ENCODE peak calls at places on chromosomes 4 and X, in nine cellular contexts. U is K562, X is HCT116, W is esophagus muscularis mucosa, F is sigmoid colon, J is stomach, V is adrenal gland, S is GM12878, M is testis. D is an unnamed sample. For H3K4me1, the result is how much of the 10 kb centered on the place peaks cover.

GRCh38 chr4:149199594-149199993 is 616.0 kb downstream of the IQCM start:
- DNase-seq in U (no peak), X (no peak), W (no peak), F (no peak), J (no peak), V (no peak), S (no peak), M (no peak), D (no peak)

GRCh38 chr4:41418444-41418843 is 119.5 kb upstream of the LIMCH1 start:
- DNase-seq in U (no peak), X (no peak), W (no peak), F (peak), J (no peak), V (peak), S (no peak), M (peak), D (peak)

GRCh38 chrX:65997978-65998717 is 41.7 kb downstream of the VSIG4 start:
- DNase-seq in U (peak), X (no peak), W (no peak), F (no peak), J (no peak), V (no peak), S (no peak), M (no peak), D (peak)

GRCh38 chrX:133007458-133007857 is 49.0 kb upstream of the HS6ST2 start:
- DNase-seq in U (no peak), X (no peak), W (no peak), F (no peak), J (no peak), V (no peak), S (no peak), M (no peak), D (no peak)

GRCh38 chr4:15882675-15883086 is 55.9 kb downstream of the FGFBP1 start:
- DNase-seq in U (peak), X (peak), W (no peak), F (peak), J (peak), V (peak), S (peak), M (peak), D (peak)

GRCh38 chr4:101197350-101197749 is 150.0 kb downstream of the PPP3CA start:
- DNase-seq in U (no peak), X (no peak), W (no peak), F (no peak), J (no peak), V (no peak), S (no peak), M (no peak), D (no peak)

GRCh38 chr4:107862658-107863057 is 37.9 kb downstream of the SGMS2 start:
- DNase-seq in U (no peak), X (peak), W (no peak), F (no peak), J (peak), V (no peak), S (no peak), M (no peak), D (peak)

GRCh38 chrX:43218198-43218597 is 437.9 kb upstream of the MAOA start:
- DNase-seq in U (no peak), X (no peak), W (no peak), F (no peak), J (no peak), V (no peak), S (no peak), M (no peak), D (no peak)

GRCh38 chr4:15711762-15712161 is 8.9 kb downstream of the BST1 start:
- DNase-seq in U (no peak), X (no peak), W (no peak), F (no peak), J (no peak), V (no peak), S (no peak), M (no peak), D (no peak)

GRCh38 chrX:153727108-153727931 is 2.7 kb downstream of the ABCD1 start:
- DNase-seq in U (no peak), X (no peak), W (no peak), F (peak), J (peak), V (peak), S (no peak), M (peak), D (peak)

GRCh38 chr4:162038112-162038511 is 125.7 kb downstream of the FSTL5 start:
- DNase-seq in U (no peak), X (no peak), W (no peak), F (no peak), J (no peak), V (no peak), S (no peak), M (no peak), D (no peak)

GRCh38 chr4:78624048-78624447 is 72.5 kb downstream of the ANXA3 start:
- DNase-seq in U (no peak), X (no peak), W (no peak), F (no peak), J (no peak), V (no peak), S (no peak), M (no peak), D (no peak)

GRCh38 chrX:108484251-108484650 is 44.6 kb downstream of the COL4A5 start:
- DNase-seq in U (no peak), X (no peak), W (no peak), F (no peak), J (no peak), V (no peak), S (no peak), M (no peak), D (no peak)

GRCh38 chr4:172927096-172927495 is 241.5 kb upstream of the GALNT7 start:
- DNase-seq in U (no peak), X (no peak), W (no peak), F (no peak), J (peak), V (no peak), S (no peak), M (no peak), D (no peak)

GRCh38 chr4:181677621-181678020 is 565.6 kb upstream of the TENM3 start:
- DNase-seq in U (no peak), X (no peak), W (no peak), F (no peak), J (no peak), V (no peak), S (no peak), M (no peak), D (no peak)

GRCh38 chr4:130486841-130487240 is 1390.9 kb downstream of the C4orf33 start:
- DNase-seq in U (no peak), X (no peak), W (no peak), F (no peak), J (no peak), V (no peak), S (no peak), M (no peak), D (no peak)

GRCh38 chrX:45735571-45735970 is 534.9 kb upstream of the DIPK2B start:
- DNase-seq in U (no peak), X (no peak), W (no peak), F (no peak), J (no peak), V (no peak), S (no peak), M (no peak), D (no peak)

GRCh38 chr4:13539721-13540445 is 4.4 kb downstream of the NKX3-2 start:
- DNase-seq in U (no peak), X (no peak), W (peak), F (peak), J (no peak), V (no peak), S (no peak), M (no peak), D (no peak)

GRCh38 chr4:153592090-153592489 is 92.0 kb upstream of the TLR2 start:
- DNase-seq in U (no peak), X (no peak), W (no peak), F (no peak), J (no peak), V (no peak), S (no peak), M (no peak), D (no peak)

GRCh38 chr4:152729466-152729865 is 49.7 kb upstream of the TMEM154 start:
- DNase-seq in U (no peak), X (no peak), W (no peak), F (no peak), J (no peak), V (no peak), S (no peak), M (no peak), D (no peak)

GRCh38 chrX:6386837-6387236 is 148.1 kb downstream of the VCX3A start:
- DNase-seq in U (no peak), X (no peak), W (no peak), F (no peak), J (no peak), V (no peak), S (no peak), M (no peak), D (no peak)

GRCh38 chr4:172666711-172667368 is 501.8 kb upstream of the GALNT7 start:
- DNase-seq in U (no peak), X (no peak), W (no peak), F (no peak), J (no peak), V (no peak), S (no peak), M (no peak), D (no peak)

GRCh38 chr4:128981377-128981776 is 112.0 kb downstream of the SCLT1 start:
- DNase-seq in U (no peak), X (no peak), W (no peak), F (no peak), J (no peak), V (no peak), S (no peak), M (no peak), D (no peak)

GRCh38 chrX:112832481-112833095 is 8.0 kb downstream of the AMOT start:
- DNase-seq in U (no peak), X (peak), W (no peak), F (no peak), J (peak), V (peak), S (no peak), M (no peak), D (peak)

GRCh38 chr4:51835854-51836253 is 7.1 kb upstream of the DCUN1D4 start:
- DNase-seq in U (no peak), X (no peak), W (no peak), F (no peak), J (no peak), V (no peak), S (no peak), M (no peak), D (no peak)

GRCh38 chr4:175470141-175470540 is 341.9 kb downstream of the GPM6A start:
- DNase-seq in U (no peak), X (no peak), W (no peak), F (no peak), J (no peak), V (no peak), S (no peak), M (no peak), D (no peak)

GRCh38 chrX:9461087-9461486 is 3.8 kb upstream of the TBL1X start:
- DNase-seq in U (no peak), X (no peak), W (no peak), F (no peak), J (no peak), V (no peak), S (no peak), M (no peak), D (no peak)

GRCh38 chrX:105323951-105324350 is 103.5 kb upstream of the TEX13A start:
- DNase-seq in U (no peak), X (no peak), W (no peak), F (no peak), J (no peak), V (no peak), S (no peak), M (no peak), D (no peak)

GRCh38 chrX:43958529-43958928 is 14.7 kb downstream of the NDP start:
- DNase-seq in U (peak), X (peak), W (no peak), F (no peak), J (no peak), V (peak), S (peak), M (peak), D (peak)

GRCh38 chr4:100421356-100421978 is 96.4 kb downstream of the EMCN start:
- DNase-seq in U (no peak), X (peak), W (no peak), F (no peak), J (no peak), V (no peak), S (no peak), M (no peak), D (no peak)

GRCh38 chrX:116961872-116962582 is 499.3 kb upstream of the CT83 start:
- DNase-seq in U (no peak), X (no peak), W (no peak), F (no peak), J (no peak), V (no peak), S (no peak), M (no peak), D (no peak)

GRCh38 chr4:10102193-10102980 is 14.2 kb downstream of the WDR1 start:
- DNase-seq in U (no peak), X (no peak), W (no peak), F (no peak), J (no peak), V (no peak), S (no peak), M (no peak), D (no peak)

GRCh38 chr4:10101559-10102192 is 14.9 kb downstream of the WDR1 start:
- DNase-seq in U (no peak), X (no peak), W (no peak), F (peak), J (no peak), V (no peak), S (no peak), M (no peak), D (no peak)

GRCh38 chr4:10099521-10100325 is 16.9 kb downstream of the WDR1 start:
- DNase-seq in U (no peak), X (no peak), W (no peak), F (no peak), J (no peak), V (no peak), S (no peak), M (no peak), D (no peak)

GRCh38 chr4:10098770-10099139 is 17.8 kb downstream of the WDR1 start:
- DNase-seq in U (no peak), X (peak), W (no peak), F (no peak), J (no peak), V (peak), S (no peak), M (no peak), D (no peak)

DNA sequence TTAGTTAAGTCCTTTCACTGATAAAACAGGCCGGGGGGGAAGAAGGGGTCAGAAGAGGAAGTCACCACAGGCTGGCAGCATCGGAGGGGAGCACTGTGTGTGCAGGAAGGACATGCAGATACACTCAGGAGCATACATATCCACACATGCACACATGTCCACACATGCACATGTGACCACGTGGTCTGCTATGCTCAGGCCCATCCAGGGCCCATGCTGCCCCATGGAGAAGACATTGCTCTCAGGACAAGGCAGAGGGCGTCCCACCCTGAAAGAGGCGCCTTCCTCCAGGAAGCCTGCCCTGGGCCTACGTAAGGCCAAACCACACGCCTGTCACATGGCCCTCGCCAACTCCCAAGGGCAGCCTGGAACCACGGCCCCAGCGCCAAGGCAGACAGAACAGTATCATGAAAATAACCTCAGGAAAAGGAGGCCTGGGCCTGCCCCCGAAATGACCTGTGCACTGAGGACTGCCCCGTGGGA is 15.8 kb downstream of the WDR1 start:
- DNase-seq in U (no peak), X (no peak), W (no peak), F (peak), J (no peak), V (peak), S (no peak), M (no peak), D (peak)
- H3K4me1 ChIP-seq in U (under half), X (half or more), W (half or more), F (half or more), J (under half), V (under half), S (under half), M (under half), D (under half)

DNA sequence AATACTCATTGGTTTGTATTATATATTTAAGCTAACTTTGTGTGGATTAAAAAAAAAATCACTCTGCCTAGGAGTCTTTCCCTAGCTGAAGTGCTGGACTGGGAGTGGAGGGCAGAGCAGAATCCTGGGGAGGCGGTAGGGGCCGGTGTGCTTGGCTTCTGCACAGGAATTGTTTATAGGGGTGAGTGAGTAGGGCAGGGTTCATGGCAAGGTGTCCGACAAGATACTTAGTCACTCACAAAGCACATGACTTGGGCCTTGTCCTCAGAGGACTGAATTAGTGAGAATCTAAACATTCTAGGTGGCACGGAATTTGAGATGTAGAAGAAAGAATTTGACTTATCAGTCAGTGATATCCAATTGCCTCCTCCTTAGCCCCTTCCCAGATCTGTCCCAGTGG is 32.2 kb downstream of the FNIP2 start:
- DNase-seq in U (no peak), X (no peak), W (no peak), F (no peak), J (no peak), V (peak), S (no peak), M (no peak), D (no peak)
- TF ChIP-seq POLR2A in U (no peak), X (no peak), W (no peak), F (no peak), J (no peak), V (no peak), S (no peak), M (no peak), D (no peak)

GRCh38 chr4:52838729-52839722 is 23.1 kb upstream of the RASL11B start:
- DNase-seq in U (no peak), X (no peak), W (no peak), F (no peak), J (no peak), V (no peak), S (no peak), M (peak), D (no peak)

GRCh38 chr4:52837716-52838558 is 24.2 kb upstream of the RASL11B start:
- DNase-seq in U (no peak), X (no peak), W (no peak), F (no peak), J (no peak), V (no peak), S (no peak), M (no peak), D (peak)

GRCh38 chr4:52833941-52834525 is 28.1 kb upstream of the RASL11B start:
- DNase-seq in U (no peak), X (no peak), W (no peak), F (no peak), J (no peak), V (no peak), S (no peak), M (no peak), D (no peak)

GRCh38 chr4:52836120-52836519 is 26.0 kb upstream of the RASL11B start:
- DNase-seq in U (no peak), X (no peak), W (no peak), F (no peak), J (no peak), V (no peak), S (no peak), M (no peak), D (no peak)

DNA sequence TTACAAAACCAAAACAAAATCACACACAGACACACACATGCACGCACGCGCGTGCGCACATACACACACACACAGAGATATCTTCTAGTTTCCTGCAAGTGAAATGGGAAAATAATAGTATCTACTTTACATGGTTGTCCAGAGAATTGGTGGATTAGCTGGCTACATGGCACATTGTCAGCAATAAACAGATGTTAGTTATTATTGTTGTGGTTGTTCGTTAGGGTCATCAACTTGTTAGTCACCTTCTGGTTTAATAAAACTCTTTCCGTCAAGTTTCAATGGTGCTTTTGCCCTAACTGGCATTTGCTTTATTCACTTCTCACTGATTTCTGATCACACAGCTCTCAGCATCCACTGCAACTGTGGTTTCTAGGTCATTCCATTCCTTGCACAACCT is 25.5 kb upstream of the RASL11B start:
- DNase-seq in U (no peak), X (no peak), W (no peak), F (no peak), J (no peak), V (no peak), S (no peak), M (no peak), D (no peak)
- H3K4me1 ChIP-seq in U (under half), X (under half), W (under half), F (under half), J (under half), V (under half), S (under half), M (under half), D (under half)

DNA sequence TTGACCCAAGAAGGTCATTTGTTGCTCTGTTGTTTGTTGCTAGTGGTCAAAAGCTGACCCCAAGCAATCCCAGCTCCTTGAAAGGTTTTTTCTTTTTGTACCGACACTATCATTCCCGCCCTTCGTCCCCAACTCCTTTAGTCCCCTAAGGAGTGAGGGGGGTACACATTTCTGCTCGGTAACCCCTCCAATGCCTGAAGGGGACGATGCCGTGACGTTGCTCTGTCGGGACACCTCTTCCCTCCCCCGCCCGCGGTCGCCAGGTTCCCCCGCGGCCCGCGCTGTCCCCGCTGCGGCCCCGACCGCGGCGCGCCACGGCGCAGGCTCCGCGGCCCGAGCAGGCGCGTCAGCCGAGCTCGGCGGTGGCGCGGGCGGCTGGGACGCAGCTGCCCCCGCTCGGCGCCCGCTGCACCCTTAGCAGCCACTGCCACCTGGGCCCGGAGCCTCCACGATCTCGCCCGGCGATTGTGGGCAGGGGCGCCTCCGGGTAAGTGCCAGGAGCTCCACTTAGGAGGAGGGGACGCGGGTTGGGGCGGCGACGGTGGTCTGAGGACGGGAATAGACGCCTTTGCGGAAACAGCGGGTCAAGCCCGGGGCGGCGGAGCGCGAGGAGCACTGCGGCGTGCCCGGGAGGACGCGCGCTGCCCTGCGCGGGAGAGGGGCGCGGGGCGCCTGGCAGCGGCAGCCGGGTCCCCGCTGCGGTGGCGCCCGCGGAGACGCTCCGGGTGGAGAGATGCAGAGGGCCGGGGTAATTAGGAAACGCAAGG is at the start of gene GLRB:
- DNase-seq in U (no peak), X (no peak), W (no peak), F (peak), J (no peak), V (peak), S (no peak), M (peak), D (peak)
- TF ChIP-seq POLR2A in U (no peak), X (no peak), W (no peak), F (no peak), J (no peak), V (peak), S (no peak), M (no peak), D (peak)

GRCh38 chr4:89324671-89325070 is 17.1 kb upstream of the GPRIN3 start:
- DNase-seq in U (no peak), X (no peak), W (no peak), F (no peak), J (no peak), V (peak), S (peak), M (peak), D (no peak)
- H3K4me1 ChIP-seq in U (under half), X (under half), W (under half), F (under half), J (under half), V (under half), S (under half), M (under half), D (under half)

D was measured in body of pancreas.